ENCODE peak calls at places on chromosome 15, in eight cellular contexts. H, D, X, Z, G, I, W and C are unnamed samples.

GRCh38 chr15:100114526-100114925 is 227.2 kb downstream of the ADAMTS17 start:
- DNase-seq in G (no peak), D (no peak), W (no peak), I (peak), Z (no peak), H (no peak), X (no peak), C (no peak)

GRCh38 chr15:38691365-38691764 is 126.8 kb upstream of the RASGRP1 start:
- DNase-seq in D (no peak), I (no peak), G (no peak), X (no peak), W (no peak), H (no peak), Z (no peak), C (no peak)

GRCh38 chr15:64845183-64845611 is 3.5 kb downstream of the PLEKHO2 start:
- DNase-seq in H (no peak), W (no peak), G (no peak), Z (no peak), X (no peak), D (no peak), I (peak), C (no peak)

GRCh38 chr15:30940359-30940758 is 36.6 kb downstream of the FAN1 start:
- DNase-seq in G (no peak), W (no peak), H (no peak), I (no peak), X (no peak), D (no peak), Z (no peak), C (no peak)

GRCh38 chr15:98830034-98830634 is 177.5 kb downstream of the PGPEP1L start:
- DNase-seq in X (no peak), W (no peak), Z (no peak), G (no peak), I (no peak), D (no peak), H (no peak), C (no peak)

GRCh38 chr15:63110428-63111026 is 11.1 kb upstream of the LACTB start:
- DNase-seq in Z (no peak), I (no peak), H (no peak), X (no peak), D (no peak), G (no peak), W (no peak), C (no peak)

GRCh38 chr15:23539892-23540291 is 25.6 kb upstream of the MKRN3 start:
- DNase-seq in I (no peak), D (no peak), G (no peak), W (no peak), X (no peak), H (no peak), Z (no peak), C (no peak)

GRCh38 chr15:44195151-44195740 is at the start of gene FRMD5:
- DNase-seq in G (peak), Z (peak), H (peak), X (peak), D (peak), W (peak), I (peak), C (peak)

GRCh38 chr15:89783111-89783860 is 7.2 kb downstream of the MESP2 start:
- DNase-seq in H (peak), W (no peak), Z (no peak), I (peak), G (no peak), X (no peak), D (no peak), C (no peak)

GRCh38 chr15:79004336-79004735 is 59.5 kb upstream of the CTSH start:
- DNase-seq in D (no peak), W (no peak), I (peak), G (no peak), X (peak), Z (no peak), H (no peak), C (peak)

GRCh38 chr15:85702321-85703230 is 92.1 kb downstream of the KLHL25 start:
- DNase-seq in Z (no peak), G (no peak), W (no peak), H (no peak), D (no peak), I (peak), X (no peak), C (no peak)

GRCh38 chr15:46091860-46092450 is 457.1 kb downstream of the SQOR start:
- DNase-seq in I (peak), G (peak), Z (no peak), X (peak), H (no peak), W (peak), D (no peak), C (peak)

GRCh38 chr15:73433878-73434277 is 9.1 kb upstream of the REC114 start:
- DNase-seq in D (no peak), Z (no peak), G (no peak), X (no peak), H (no peak), W (no peak), I (no peak), C (no peak)

GRCh38 chr15:78291698-78292097 is 7.7 kb downstream of the SKIC8 start:
- DNase-seq in H (no peak), X (no peak), I (no peak), W (no peak), D (no peak), Z (no peak), G (no peak), C (no peak)

GRCh38 chr15:94086360-94086759 is 145.0 kb upstream of the MCTP2 start:
- DNase-seq in I (no peak), X (no peak), H (no peak), G (no peak), W (no peak), Z (no peak), D (no peak), C (no peak)

GRCh38 chr15:44780608-44781007 is 44.3 kb downstream of the TRIM69 start:
- DNase-seq in I (no peak), W (no peak), X (no peak), H (no peak), Z (no peak), G (no peak), D (no peak), C (no peak)

GRCh38 chr15:35519536-35520149 is 26.3 kb downstream of the DPH6 start:
- DNase-seq in I (peak), W (peak), Z (no peak), D (no peak), X (peak), G (peak), H (no peak), C (no peak)

GRCh38 chr15:89785064-89785770 is 9.1 kb downstream of the MESP2 start:
- DNase-seq in D (no peak), I (no peak), G (no peak), W (no peak), Z (peak), X (no peak), H (no peak), C (no peak)

GRCh38 chr15:58438956-58439355 is 7.2 kb downstream of the LIPC start:
- DNase-seq in W (peak), Z (no peak), H (no peak), G (no peak), X (peak), I (peak), D (no peak), C (peak)

GRCh38 chr15:98953000-98953776 is 54.4 kb downstream of the PGPEP1L start:
- DNase-seq in G (no peak), W (no peak), I (no peak), D (no peak), Z (no peak), H (no peak), X (no peak), C (no peak)

GRCh38 chr15:90592144-90592887 is 62.6 kb downstream of the CRTC3 start:
- DNase-seq in W (no peak), Z (peak), X (no peak), H (peak), I (peak), D (no peak), G (no peak), C (peak)

GRCh38 chr15:75198560-75199346 is 2.9 kb upstream of the C15orf39 start:
- DNase-seq in G (no peak), Z (no peak), I (peak), W (peak), D (no peak), H (no peak), X (peak), C (no peak)

GRCh38 chr15:56244811-56245576 is 1.3 kb upstream of the RFX7 start:
- DNase-seq in G (no peak), H (no peak), D (no peak), W (peak), X (peak), Z (peak), I (no peak), C (no peak)

GRCh38 chr15:65470866-65471265 is 46.6 kb downstream of the DPP8 start:
- DNase-seq in H (no peak), D (no peak), I (no peak), X (no peak), W (no peak), G (no peak), Z (no peak), C (no peak)

GRCh38 chr15:49438970-49439631 is 16.1 kb downstream of the FGF7 start:
- DNase-seq in W (no peak), G (no peak), H (no peak), I (peak), X (no peak), Z (no peak), D (peak), C (no peak)

GRCh38 chr15:40582726-40583246 is 11.3 kb upstream of the KNL1 start:
- DNase-seq in I (no peak), G (peak), Z (no peak), X (no peak), H (peak), W (no peak), D (no peak), C (no peak)

GRCh38 chr15:40968290-40969085 is 15.2 kb downstream of the CHAC1 start:
- DNase-seq in H (no peak), I (no peak), D (no peak), X (no peak), W (no peak), Z (no peak), G (no peak), C (no peak)

GRCh38 chr15:77506311-77507150 is 85.8 kb downstream of the HMG20A start:
- DNase-seq in X (no peak), W (peak), I (peak), G (no peak), D (peak), Z (no peak), H (no peak), C (no peak)

GRCh38 chr15:31365655-31366127 is 39.1 kb downstream of the KLF13 start:
- DNase-seq in G (peak), X (no peak), D (peak), W (no peak), I (peak), H (no peak), Z (no peak), C (no peak)

GRCh38 chr15:98282656-98283332 is 322.3 kb downstream of the ARRDC4 start:
- DNase-seq in H (no peak), I (no peak), W (no peak), Z (no peak), X (no peak), D (no peak), G (no peak), C (no peak)

GRCh38 chr15:36926422-36926815 is 173.9 kb downstream of the MEIS2 start:
- DNase-seq in G (no peak), Z (no peak), W (no peak), I (no peak), H (no peak), X (no peak), D (no peak), C (no peak)

GRCh38 chr15:69031013-69032001 is 16.8 kb downstream of the NOX5 start:
- DNase-seq in W (no peak), X (no peak), Z (peak), I (peak), D (no peak), G (no peak), H (no peak), C (peak)

GRCh38 chr15:44535509-44536297 is 1.2 kb upstream of the EIF3J start:
- DNase-seq in W (no peak), Z (no peak), H (no peak), D (no peak), G (no peak), X (peak), I (no peak), C (no peak)

GRCh38 chr15:77481670-77482069 is 61.0 kb downstream of the HMG20A start:
- DNase-seq in W (no peak), H (peak), G (no peak), D (no peak), Z (no peak), X (no peak), I (peak), C (no peak)

GRCh38 chr15:42890161-42890913 is 30.2 kb downstream of the TTBK2 start:
- DNase-seq in I (peak), W (no peak), Z (no peak), X (peak), H (peak), G (peak), D (no peak), C (peak)

GRCh38 chr15:29104566-29104880 is 165.1 kb downstream of the NSMCE3 start:
- DNase-seq in G (no peak), X (no peak), W (no peak), Z (no peak), D (no peak), H (no peak), I (no peak), C (no peak)

GRCh38 chr15:44207643-44208042 is 12.6 kb upstream of the FRMD5 start:
- DNase-seq in W (no peak), D (no peak), H (peak), G (peak), I (peak), X (peak), Z (no peak), C (peak)

GRCh38 chr15:32033186-32033890 is 3.0 kb downstream of the CHRNA7 start:
- DNase-seq in W (no peak), G (no peak), X (no peak), D (no peak), I (no peak), Z (no peak), H (no peak), C (no peak)

GRCh38 chr15:70281261-70281810 is 183.6 kb upstream of the TLE3 start:
- DNase-seq in X (no peak), G (no peak), D (no peak), H (no peak), I (no peak), Z (no peak), W (no peak), C (no peak)